ENCODE peak calls at places on chromosomes 12 and 14, in ten cellular contexts. P, E, X, Q, O, L, H, F, A and M are unnamed samples.

GRCh38 chr14:93183596-93184317 is 940 bp downstream of the MOAP1 start:
- DNase-seq in P (no peak), E (no peak), X (no peak), Q (no peak), O (no peak), L (no peak), H (no peak), F (no peak), A (no peak), M (no peak)

GRCh38 chr12:109010259-109010658 is 10.6 kb downstream of the SVOP start:
- DNase-seq in P (no peak), E (no peak), X (no peak), Q (no peak), O (no peak), L (no peak), H (no peak), F (no peak), A (no peak), M (no peak)

GRCh38 chr14:28765907-28766504 is 581 bp upstream of the FOXG1 start:
- DNase-seq in P (no peak), E (no peak), X (no peak), Q (no peak), O (no peak), L (no peak), H (no peak), F (no peak), A (no peak), M (no peak)

GRCh38 chr14:32007755-32008374 is 69.2 kb upstream of the ARHGAP5 start:
- DNase-seq in P (no peak), E (no peak), X (no peak), Q (no peak), O (no peak), L (no peak), H (no peak), F (no peak), A (no peak), M (no peak)

GRCh38 chr12:47095446-47096236 is 15.9 kb upstream of the AMIGO2 start:
- DNase-seq in P (no peak), E (no peak), X (peak), Q (no peak), O (no peak), L (peak), H (no peak), F (no peak), A (no peak), M (peak)

GRCh38 chr12:113180333-113180732 is 4.9 kb downstream of the DDX54 start:
- DNase-seq in P (no peak), E (no peak), X (no peak), Q (no peak), O (no peak), L (no peak), H (no peak), F (no peak), A (no peak), M (no peak)

GRCh38 chr12:7645395-7646177 is 20.1 kb downstream of the APOBEC1 start:
- DNase-seq in P (no peak), E (peak), X (peak), Q (peak), O (peak), L (peak), H (no peak), F (no peak), A (peak), M (no peak)

GRCh38 chr12:123907726-123908476 is 64.7 kb downstream of the CCDC92 start:
- DNase-seq in P (no peak), E (no peak), X (no peak), Q (no peak), O (no peak), L (no peak), H (no peak), F (no peak), A (no peak), M (no peak)

GRCh38 chr12:64187370-64187769 is 34.7 kb downstream of the KICS2 start:
- DNase-seq in P (no peak), E (peak), X (peak), Q (no peak), O (no peak), L (peak), H (peak), F (no peak), A (no peak), M (peak)

GRCh38 chr12:4355843-4356327 is 23.6 kb downstream of the FGF23 start:
- DNase-seq in P (no peak), E (peak), X (peak), Q (peak), O (peak), L (no peak), H (no peak), F (no peak), A (peak), M (no peak)

GRCh38 chr14:74737753-74738325 is 24.9 kb downstream of the FCF1 start:
- DNase-seq in P (no peak), E (no peak), X (no peak), Q (no peak), O (no peak), L (peak), H (no peak), F (no peak), A (no peak), M (peak)

GRCh38 chr14:73685328-73685727 is 28.9 kb downstream of the PNMA1 start:
- DNase-seq in P (no peak), E (no peak), X (no peak), Q (no peak), O (no peak), L (no peak), H (no peak), F (no peak), A (no peak), M (no peak)

GRCh38 chr14:100617715-100618693 is 30.8 kb upstream of the BEGAIN start:
- DNase-seq in P (peak), E (peak), X (no peak), Q (no peak), O (no peak), L (no peak), H (no peak), F (peak), A (no peak), M (no peak)

GRCh38 chr12:32906407-32907165 is 10.0 kb upstream of the PKP2 start:
- DNase-seq in P (no peak), E (no peak), X (peak), Q (no peak), O (no peak), L (no peak), H (no peak), F (no peak), A (no peak), M (no peak)